ENCODE peak calls at places on chromosome 16, in seven cellular contexts. A is adrenal gland; Q is stimulated activated CD4-positive, alpha-beta T cell treated with anti-CD3 and anti-CD28 coated beads, Interleukin-4, amount 100 ng/mL, for 48 hours; K is EL; S is H7; Y is sciatic nerve; U is AG08395. J is an unnamed sample.

GRCh38 chr16:25613931-25614330 is 77.8 kb upstream of the HS3ST4 start:
- DNase-seq in A (no peak), Y (no peak), S (no peak), K (no peak), U (no peak), Q (no peak), J (no peak)

GRCh38 chr16:83615131-83615530 is 192.6 kb upstream of the HSBP1 start:
- DNase-seq in S (no peak), U (peak), K (peak), Y (no peak), A (no peak), Q (no peak), J (no peak)

GRCh38 chr16:73302942-73303341 is 255.0 kb upstream of the ZFHX3 start:
- DNase-seq in K (no peak), Q (no peak), Y (no peak), U (no peak), S (no peak), A (no peak), J (no peak)

GRCh38 chr16:56384074-56384721 is 41.1 kb downstream of the AMFR start:
- DNase-seq in Y (no peak), K (no peak), A (no peak), S (no peak), Q (no peak), U (no peak), J (no peak)

GRCh38 chr16:12011565-12011964 is 35.0 kb downstream of the SNX29 start:
- DNase-seq in S (no peak), K (no peak), U (no peak), Y (no peak), A (no peak), Q (no peak), J (no peak)

GRCh38 chr16:84963046-84963445 is 48.3 kb downstream of the ZDHHC7 start:
- DNase-seq in Q (no peak), Y (no peak), K (no peak), A (no peak), U (no peak), S (no peak), J (no peak)

GRCh38 chr16:55568151-55568693 is 1.7 kb downstream of the CAPNS2 start:
- DNase-seq in K (no peak), A (no peak), Y (no peak), S (no peak), U (no peak), Q (no peak), J (no peak)

GRCh38 chr16:20300312-20301097 is 26.8 kb downstream of the GP2 start:
- DNase-seq in A (peak), Y (peak), U (peak), Q (peak), S (peak), K (peak), J (no peak)

GRCh38 chr16:78505544-78506371 is 406.3 kb downstream of the WWOX start:
- DNase-seq in Q (no peak), U (peak), A (peak), K (no peak), Y (peak), S (peak), J (peak)

GRCh38 chr16:68446941-68447675 is 1.2 kb downstream of the SMPD3 start:
- DNase-seq in Y (no peak), U (no peak), A (no peak), K (no peak), S (peak), Q (no peak), J (no peak)

GRCh38 chr16:57998484-57998883 is 2.0 kb downstream of the ZNF319 start:
- DNase-seq in Q (peak), K (no peak), Y (no peak), S (peak), A (no peak), U (no peak), J (no peak)

GRCh38 chr16:56781565-56781964 is 51.6 kb downstream of the NUP93 start:
- DNase-seq in U (no peak), Q (no peak), K (no peak), A (no peak), S (no peak), Y (no peak), J (no peak)

GRCh38 chr16:70725024-70725911 is 39.4 kb upstream of the MTSS2 start:
- DNase-seq in Y (no peak), K (no peak), U (no peak), A (peak), Q (no peak), S (no peak), J (peak)

GRCh38 chr16:3748307-3748706 is 31.0 kb upstream of the TRAP1 start:
- DNase-seq in S (no peak), Y (peak), Q (no peak), U (no peak), A (no peak), K (no peak), J (peak)

GRCh38 chr16:57689772-57690558 is 4.6 kb upstream of the DRC7 start:
- DNase-seq in A (no peak), Y (no peak), U (no peak), Q (no peak), S (peak), K (no peak), J (peak)

GRCh38 chr16:70738083-70738977 is 52.5 kb upstream of the MTSS2 start:
- DNase-seq in K (peak), S (peak), U (peak), A (peak), Q (peak), Y (peak), J (peak)

GRCh38 chr16:21523411-21524067 is 75.8 kb upstream of the METTL9 start:
- DNase-seq in U (no peak), Q (no peak), Y (no peak), K (no peak), S (no peak), A (no peak), J (no peak)

GRCh38 chr16:70754874-70755600 is 45.9 kb downstream of the VAC14 start:
- DNase-seq in U (no peak), S (no peak), Q (no peak), K (no peak), Y (no peak), A (no peak), J (no peak)

GRCh38 chr16:78567713-78568112 is 468.3 kb downstream of the WWOX start:
- DNase-seq in Q (no peak), U (no peak), K (no peak), S (no peak), Y (no peak), A (no peak), J (no peak)

GRCh38 chr16:57618306-57619132 is 9.9 kb upstream of the ADGRG1 start:
- DNase-seq in U (no peak), K (peak), Q (no peak), Y (no peak), A (peak), S (peak), J (peak)

GRCh38 chr16:17638134-17638533 is 167.4 kb upstream of the XYLT1 start:
- DNase-seq in S (no peak), U (no peak), K (no peak), A (no peak), Y (no peak), Q (no peak), J (no peak)

GRCh38 chr16:6105115-6105514 is 1007.5 kb upstream of the EEF2KMT start:
- DNase-seq in S (no peak), Y (no peak), K (no peak), A (no peak), U (no peak), Q (no peak), J (no peak)

GRCh38 chr16:49600976-49601375 is 227.4 kb downstream of the C16orf78 start:
- DNase-seq in Y (no peak), S (no peak), U (no peak), Q (no peak), A (no peak), K (no peak), J (no peak)

GRCh38 chr16:49503242-49504022 is 129.8 kb downstream of the C16orf78 start:
- DNase-seq in A (no peak), K (no peak), S (no peak), Q (no peak), Y (peak), U (no peak), J (peak)

GRCh38 chr16:81767987-81768592 is 11.0 kb upstream of the PLCG2 start:
- DNase-seq in K (no peak), Q (no peak), A (no peak), Y (no peak), U (no peak), S (no peak), J (no peak)

GRCh38 chr16:10172848-10173655 is 9.2 kb downstream of the GRIN2A start:
- DNase-seq in K (peak), Y (no peak), U (peak), Q (no peak), S (no peak), A (no peak), J (no peak)

GRCh38 chr16:4639899-4640509 is 15.4 kb downstream of the MGRN1 start:
- DNase-seq in K (peak), A (peak), Q (no peak), Y (no peak), S (no peak), U (no peak), J (no peak)

GRCh38 chr16:57576429-57576870 is 34.0 kb downstream of the ADGRG5 start:
- DNase-seq in Y (peak), S (peak), K (peak), U (peak), Q (peak), A (peak), J (peak)

GRCh38 chr16:59697746-59698145 is 963.6 kb upstream of the GOT2 start:
- DNase-seq in U (no peak), Y (no peak), A (no peak), S (no peak), Q (no peak), K (peak), J (no peak)

GRCh38 chr16:86783626-86784266 is 205.4 kb downstream of the FOXL1 start:
- DNase-seq in K (peak), S (no peak), A (no peak), Y (no peak), Q (no peak), U (peak), J (peak)

GRCh38 chr16:20612551-20613470 is 36.6 kb upstream of the ACSM2B start:
- DNase-seq in S (no peak), Q (no peak), U (no peak), K (no peak), A (peak), Y (no peak), J (peak)

GRCh38 chr16:72202014-72202413 is 30.1 kb upstream of the PMFBP1 start:
- DNase-seq in A (no peak), K (no peak), Q (no peak), U (no peak), S (no peak), Y (no peak), J (no peak)

GRCh38 chr16:79008036-79008868 is 592.3 kb downstream of the MAF start:
- DNase-seq in Y (no peak), K (no peak), A (no peak), S (peak), Q (peak), U (no peak), J (no peak)

GRCh38 chr16:29664133-29664912 is 1.3 kb downstream of the SPN start:
- DNase-seq in K (no peak), S (no peak), A (peak), Y (no peak), Q (peak), U (no peak), J (no peak)

GRCh38 chr16:72291531-72291981 is 119.6 kb upstream of the PMFBP1 start:
- DNase-seq in Q (no peak), A (peak), S (no peak), U (peak), Y (no peak), K (peak), J (no peak)

GRCh38 chr16:47925811-47926460 is 229.9 kb downstream of the ABCC12 start:
- DNase-seq in S (no peak), Q (no peak), U (no peak), Y (no peak), A (no peak), K (peak), J (no peak)

J was measured in sigmoid colon.